ENCODE peak calls at places on chromosomes 11 and 22, in eight cellular contexts. Q, Z, S, F, J, M, Y and X are unnamed samples.

GRCh38 chr22:45842141-45842831 is 134.7 kb downstream of the WNT7B start:
- DNase-seq in Z (no peak), J (no peak), S (no peak), Y (no peak), F (no peak), Q (no peak), M (no peak), X (no peak)

GRCh38 chr11:32916994-32917393 is 24.4 kb downstream of the QSER1 start:
- DNase-seq in F (no peak), M (no peak), J (no peak), S (no peak), Q (no peak), Y (no peak), Z (no peak), X (no peak)

GRCh38 chr11:47318166-47318565 is 34.3 kb downstream of the MYBPC3 start:
- DNase-seq in F (no peak), Q (no peak), M (no peak), J (no peak), Z (no peak), S (no peak), Y (no peak), X (no peak)

GRCh38 chr11:66264893-66265292 is 3.5 kb upstream of the RAB1B start:
- DNase-seq in M (peak; percentile 48), J (no peak), S (no peak), F (peak; percentile 36), Q (no peak), Y (peak; percentile 48), Z (no peak), X (no peak)

GRCh38 chr11:107457205-107457557 is 444 bp downstream of the CWF19L2 start:
- DNase-seq in Y (no peak), Q (no peak), S (no peak), M (no peak), J (no peak), Z (no peak), F (no peak), X (no peak)

GRCh38 chr11:13831707-13832106 is 130.8 kb upstream of the SPON1 start:
- DNase-seq in Y (no peak), Z (peak; percentile 75), J (no peak), M (no peak), F (no peak), Q (no peak), S (no peak), X (no peak)

GRCh38 chr22:46076651-46077339 is 73.5 kb upstream of the PPARA start:
- DNase-seq in F (peak; percentile 59), J (peak; percentile 58), Q (no peak), Z (no peak), M (peak; percentile 28), Y (no peak), S (peak; percentile 83), X (peak; percentile 84)

GRCh38 chr11:17775507-17776212 is 41.1 kb downstream of the KCNC1 start:
- DNase-seq in Y (no peak), Q (no peak), F (no peak), Z (no peak), J (peak; percentile 60), M (no peak), S (no peak), X (peak; percentile 44)

GRCh38 chr11:2378527-2379210 is 1.6 kb downstream of the CD81 start:
- DNase-seq in J (peak; percentile 85), M (no peak), Q (no peak), Y (no peak), Z (no peak), S (peak; percentile 92), F (no peak), X (peak; percentile 88)

GRCh38 chr11:11441091-11441490 is 88.0 kb upstream of the CSNK2A3 start:
- DNase-seq in S (no peak), Q (no peak), F (no peak), Y (no peak), J (no peak), M (no peak), Z (no peak), X (no peak)

GRCh38 chr11:66475349-66476172 is 4.7 kb upstream of the DPP3 start:
- DNase-seq in J (peak; percentile 83), M (no peak), Z (no peak), S (no peak), Y (no peak), F (no peak), Q (no peak), X (no peak)

GRCh38 chr22:37626144-37626543 is 13.3 kb upstream of the SH3BP1 start:
- DNase-seq in Y (no peak), F (peak; percentile 51), J (peak; percentile 79), M (peak; percentile 68), Z (no peak), Q (no peak), S (peak; percentile 89), X (peak; percentile 98)

GRCh38 chr11:46727952-46728658 is 9.1 kb downstream of the F2 start:
- DNase-seq in F (no peak), Z (no peak), Y (no peak), M (no peak), J (no peak), S (no peak), Q (no peak), X (no peak)

GRCh38 chr11:128687321-128687720 is 6.6 kb upstream of the FLI1 start:
- DNase-seq in S (no peak), Y (peak; percentile 22), F (no peak), Q (no peak), M (peak; percentile 52), Z (no peak), J (no peak), X (no peak)

GRCh38 chr11:112834277-112834755 is 126.9 kb upstream of the NCAM1 start:
- DNase-seq in Z (no peak), Y (no peak), F (peak; percentile 89), Q (no peak), S (no peak), J (no peak), M (peak; percentile 39), X (peak; percentile 93)

GRCh38 chr11:38460901-38461300 is 1862.9 kb upstream of the RAG2 start:
- DNase-seq in S (no peak), F (peak; percentile 71), Q (no peak), J (no peak), M (no peak), Y (no peak), Z (no peak), X (no peak)

GRCh38 chr11:12274558-12275197 is 102.7 kb upstream of the PARVA start:
- DNase-seq in F (no peak), Z (no peak), Q (no peak), J (no peak), S (peak; percentile 57), Y (peak; percentile 65), M (no peak), X (peak; percentile 44)

GRCh38 chr11:12330491-12331231 is 46.7 kb upstream of the PARVA start:
- DNase-seq in Y (no peak), J (no peak), F (no peak), M (no peak), Q (no peak), Z (no peak), S (no peak), X (no peak)

GRCh38 chr11:111542606-111543275 is 2.2 kb downstream of the LAYN start:
- DNase-seq in S (no peak), Z (no peak), F (no peak), Y (no peak), M (no peak), J (no peak), Q (no peak), X (no peak)

GRCh38 chr22:30279389-30279788 is 9.9 kb downstream of the CASTOR1 start:
- DNase-seq in J (peak; percentile 90), M (no peak), Y (no peak), F (no peak), Q (no peak), S (no peak), Z (no peak), X (no peak)
- H3K4me3 ChIP-seq in J (no peak overlapping the region), M (no peak overlapping the region), Y (no peak overlapping the region), F (no peak overlapping the region), Q (no peak overlapping the region), S (no peak overlapping the region), Z (no peak overlapping the region), X (no peak overlapping the region)

GRCh38 chr11:118243161-118243560 is 9.0 kb downstream of the MPZL3 start:
- DNase-seq in F (no peak), M (no peak), S (no peak), J (no peak), Q (no peak), Z (no peak), Y (no peak), X (no peak)

GRCh38 chr11:118238947-118239346 is 13.2 kb downstream of the MPZL3 start:
- DNase-seq in F (no peak), S (no peak), Y (no peak), J (no peak), Q (no peak), M (no peak), Z (no peak), X (no peak)

GRCh38 chr11:118239509-118239908 is 12.7 kb downstream of the MPZL3 start:
- DNase-seq in Y (no peak), S (no peak), J (no peak), Q (no peak), M (no peak), F (no peak), Z (no peak), X (no peak)

GRCh38 chr11:118243993-118244762 is 8.0 kb downstream of the MPZL3 start:
- DNase-seq in S (no peak), J (no peak), Z (no peak), Q (no peak), Y (no peak), F (no peak), M (no peak), X (no peak)

GRCh38 chr11:118241191-118242098 is 10.7 kb downstream of the MPZL3 start:
- DNase-seq in S (no peak), J (no peak), Y (peak; percentile 38), M (peak; percentile 43), Q (no peak), F (peak; percentile 47), Z (no peak), X (no peak)
- TF ChIP-seq POLR2AphosphoS5 in S (no peak), J (peak; percentile 91), Y (peak; percentile 84), M (peak; percentile 55), Q (no peak), F (no peak), Z (peak; percentile 4), X (no peak)

GRCh38 chr22:32512267-32512982 is 37.8 kb downstream of the FBXO7 start:
- DNase-seq in Z (no peak), Q (no peak), M (no peak), S (no peak), F (no peak), J (no peak), Y (no peak), X (no peak)

GRCh38 chr22:32518351-32518750 is 43.7 kb downstream of the FBXO7 start:
- DNase-seq in Y (no peak), F (no peak), Z (no peak), M (no peak), Q (no peak), J (no peak), S (no peak), X (no peak)

GRCh38 chr22:32517921-32518320 is 43.3 kb downstream of the FBXO7 start:
- DNase-seq in F (no peak), Q (no peak), J (no peak), Y (no peak), M (no peak), S (no peak), Z (no peak), X (no peak)

GRCh38 chr22:32517488-32517887 is 42.9 kb downstream of the FBXO7 start:
- DNase-seq in S (no peak), Q (no peak), M (no peak), J (no peak), Y (no peak), F (no peak), Z (no peak), X (no peak)

GRCh38 chr22:32515074-32515473 is 40.5 kb downstream of the FBXO7 start:
- DNase-seq in Q (no peak), Z (no peak), F (no peak), M (no peak), Y (no peak), J (no peak), S (no peak), X (no peak)
- TF ChIP-seq EP300 in Q (no peak), Z (no peak), F (no peak), M (no peak), Y (no peak), J (no peak), S (no peak), X (no peak)

GRCh38 chr22:39932918-39933649 is 27.1 kb upstream of the TMA7B start:
- DNase-seq in Q (no peak), Y (peak; percentile 69), J (no peak), M (peak; percentile 61), Z (no peak), F (peak; percentile 71), S (no peak), X (no peak)
- H3K4me3 ChIP-seq in Q (no peak overlapping the region), Y (no peak overlapping the region), J (no peak overlapping the region), M (no peak overlapping the region), Z (no peak overlapping the region), F (no peak overlapping the region), S (no peak overlapping the region), X (no peak overlapping the region)